ENCODE peak calls at places on chromosome 15, in eight cellular contexts. I is mucosa of gallbladder, O is osteocyte, Q is fibroblast of lung, A is left cardiac atrium, S is PC-3, F is bronchial epithelial cell, N is pancreas. U is an unnamed sample.

GRCh38 chr15:42155546-42156265 is 730 bp downstream of the PLA2G4F start:
- DNase-seq in I (peak; percentile 65), O (no peak), Q (no peak), A (no peak), S (peak; percentile 76), F (peak; percentile 54), N (no peak), U (no peak)

GRCh38 chr15:52370010-52370409 is 74.4 kb upstream of the MYO5C start:
- DNase-seq in I (no peak), O (no peak), Q (peak; percentile 6), A (no peak), S (peak; percentile 78), F (peak; percentile 70), N (no peak), U (peak; percentile 6)

GRCh38 chr15:25901841-25902610 is 38.9 kb upstream of the ATP10A start:
- DNase-seq in I (no peak), O (no peak), Q (no peak), A (no peak), S (no peak), F (no peak), N (no peak), U (no peak)

GRCh38 chr15:99997112-99997651 is 263.9 kb upstream of the LYSMD4 start:
- DNase-seq in I (no peak), O (no peak), Q (no peak), A (no peak), S (no peak), F (no peak), N (no peak), U (no peak)

GRCh38 chr15:101266034-101266433 is 11.3 kb downstream of the SELENOS start:
- DNase-seq in I (no peak), O (no peak), Q (peak; percentile 91), A (peak; percentile 51), S (no peak), F (no peak), N (no peak), U (no peak)

GRCh38 chr15:91919014-91919534 is 65.6 kb downstream of the SLCO3A1 start:
- DNase-seq in I (no peak), O (no peak), Q (peak; percentile 73), A (peak; percentile 58), S (no peak), F (no peak), N (no peak), U (no peak)

GRCh38 chr15:38070778-38071177 is 136.3 kb downstream of the TMCO5A start:
- DNase-seq in I (no peak), O (no peak), Q (peak; percentile 20), A (no peak), S (peak; percentile 19), F (peak; percentile 50), N (no peak), U (peak; percentile 8)

GRCh38 chr15:95024388-95024787 is 793.0 kb downstream of the MCTP2 start:
- DNase-seq in I (peak; percentile 13), O (no peak), Q (peak; percentile 45), A (no peak), S (peak; percentile 60), F (peak; percentile 63), N (no peak), U (no peak)

GRCh38 chr15:29685156-29686078 is 136.9 kb downstream of the TJP1 start:
- DNase-seq in I (no peak), O (no peak), Q (peak; percentile 76), A (no peak), S (peak; percentile 74), F (peak; percentile 48), N (peak; percentile 64), U (no peak)

GRCh38 chr15:50633653-50634052 is 52.9 kb downstream of the TRPM7 start:
- DNase-seq in I (no peak), O (no peak), Q (peak; percentile 5), A (no peak), S (no peak), F (no peak), N (no peak), U (no peak)

GRCh38 chr15:63238796-63239195 is 38.6 kb upstream of the APH1B start:
- DNase-seq in I (no peak), O (no peak), Q (peak; percentile 87), A (no peak), S (peak; percentile 6), F (peak; percentile 96), N (no peak), U (peak; percentile 48)

GRCh38 chr15:49313650-49314049 is 109.4 kb upstream of the FGF7 start:
- DNase-seq in I (no peak), O (no peak), Q (peak; percentile 87), A (no peak), S (peak; percentile 9), F (peak; percentile 78), N (no peak), U (peak; percentile 33)

GRCh38 chr15:70210538-70210937 is 112.8 kb upstream of the TLE3 start:
- DNase-seq in I (no peak), O (no peak), Q (no peak), A (no peak), S (no peak), F (no peak), N (no peak), U (no peak)

GRCh38 chr15:75989045-75989444 is 23.2 kb downstream of the NRG4 start:
- DNase-seq in I (no peak), O (no peak), Q (no peak), A (no peak), S (no peak), F (no peak), N (no peak), U (no peak)

GRCh38 chr15:83733206-83733605 is 79.3 kb downstream of the ADAMTSL3 start:
- DNase-seq in I (no peak), O (no peak), Q (peak; percentile 93), A (no peak), S (peak; percentile 95), F (peak; percentile 88), N (no peak), U (peak; percentile 95)

GRCh38 chr15:90400005-90400758 is 12.1 kb downstream of the IQGAP1 start:
- DNase-seq in I (no peak), O (no peak), Q (peak; percentile 20), A (no peak), S (no peak), F (peak; percentile 52), N (no peak), U (no peak)

GRCh38 chr15:89088605-89089315 is 504 bp downstream of the ABHD2 start:
- DNase-seq in I (peak; percentile 32), O (no peak), Q (peak; percentile 36), A (peak; percentile 45), S (no peak), F (no peak), N (peak; percentile 90), U (no peak)

GRCh38 chr15:42012241-42012640 is 8.6 kb downstream of the PLA2G4E start:
- DNase-seq in I (peak; percentile 39), O (no peak), Q (no peak), A (no peak), S (no peak), F (no peak), N (no peak), U (no peak)

GRCh38 chr15:66404532-66404931 is 17.8 kb downstream of the MAP2K1 start:
- DNase-seq in I (no peak), O (no peak), Q (no peak), A (no peak), S (no peak), F (no peak), N (no peak), U (no peak)

GRCh38 chr15:37377428-37377827 is 277.1 kb upstream of the MEIS2 start:
- DNase-seq in I (no peak), O (no peak), Q (no peak), A (no peak), S (no peak), F (no peak), N (no peak), U (no peak)

GRCh38 chr15:78763796-78764241 is 47.4 kb downstream of the ADAMTS7 start:
- DNase-seq in I (no peak), O (no peak), Q (no peak), A (no peak), S (no peak), F (no peak), N (peak; percentile 69), U (no peak)

GRCh38 chr15:39579487-39580116 is 1.3 kb upstream of the THBS1 start:
- DNase-seq in I (peak; percentile 72), O (no peak), Q (peak; percentile 95), A (peak; percentile 82), S (peak; percentile 89), F (peak; percentile 91), N (peak; percentile 74), U (peak; percentile 85)

GRCh38 chr15:84832446-84833040 is 15.4 kb downstream of the ALPK3 start:
- DNase-seq in I (no peak), O (no peak), Q (no peak), A (no peak), S (peak; percentile 11), F (no peak), N (no peak), U (no peak)

GRCh38 chr15:100910556-100910955 is 8.6 kb upstream of the LRRK1 start:
- DNase-seq in I (no peak), O (no peak), Q (no peak), A (no peak), S (peak; percentile 20), F (no peak), N (no peak), U (no peak)

GRCh38 chr15:46312133-46312740 is 677.4 kb downstream of the SQOR start:
- DNase-seq in I (peak; percentile 72), O (no peak), Q (peak; percentile 29), A (peak; percentile 70), S (peak; percentile 81), F (peak; percentile 60), N (peak; percentile 67), U (no peak)

GRCh38 chr15:95464091-95464888 is 866.2 kb upstream of the NR2F2 start:
- DNase-seq in I (no peak), O (no peak), Q (peak; percentile 42), A (no peak), S (no peak), F (no peak), N (no peak), U (no peak)

GRCh38 chr15:73142802-73143762 is 90.8 kb downstream of the NEO1 start:
- DNase-seq in I (no peak), O (no peak), Q (no peak), A (no peak), S (no peak), F (no peak), N (no peak), U (no peak)

GRCh38 chr15:35755237-35755802 is 209.4 kb upstream of the DPH6 start:
- DNase-seq in I (no peak), O (no peak), Q (peak; percentile 43), A (no peak), S (peak; percentile 33), F (no peak), N (no peak), U (no peak)

GRCh38 chr15:76566276-76566675 is 229.7 kb downstream of the ISL2 start:
- DNase-seq in I (no peak), O (no peak), Q (peak; percentile 51), A (no peak), S (peak; percentile 51), F (no peak), N (no peak), U (no peak)

GRCh38 chr15:89654847-89655805 is at the start of gene KIF7:
- DNase-seq in I (no peak), O (no peak), Q (peak; percentile 61), A (no peak), S (peak; percentile 62), F (no peak), N (peak; percentile 78), U (no peak)